ENCODE peak calls at places on chromosomes 13 and 19, in eight cellular contexts. One of them, this sample, is unnamed. For H3K27me3 and H3K36me3, the result is how much of the 10 kb centered on the place peaks cover.

GRCh38 chr13:75757336-75757735 is 121.2 kb downstream of the LMO7 start:
- DNase-seq in neuronal stem cell: no peak
- DNase-seq in hepatocyte: no peak
- DNase-seq in tibial artery: no peak
- DNase-seq in aorta: no peak
- DNase-seq in fibroblast of lung: no peak
- DNase-seq in ovary: no peak
- DNase-seq in pancreas: no peak
- DNase-seq in this sample: no peak

GRCh38 chr13:103277099-103277498 is 210.9 kb upstream of the SLC10A2 start:
- DNase-seq in neuronal stem cell: no peak
- DNase-seq in pancreas: no peak
- DNase-seq in fibroblast of lung: no peak
- DNase-seq in hepatocyte: no peak
- DNase-seq in aorta: no peak
- DNase-seq in ovary: no peak
- DNase-seq in tibial artery: no peak
- DNase-seq in this sample: no peak

GRCh38 chr13:49240017-49240416 is 7.7 kb upstream of the CDADC1 start:
- DNase-seq in neuronal stem cell: no peak
- DNase-seq in fibroblast of lung: peak
- DNase-seq in aorta: no peak
- DNase-seq in pancreas: no peak
- DNase-seq in ovary: no peak
- DNase-seq in hepatocyte: peak
- DNase-seq in tibial artery: no peak
- DNase-seq in this sample: peak

GRCh38 chr13:50589651-50590054 is 253.8 kb downstream of the DLEU7 start:
- DNase-seq in aorta: no peak
- DNase-seq in neuronal stem cell: no peak
- DNase-seq in hepatocyte: peak
- DNase-seq in pancreas: no peak
- DNase-seq in fibroblast of lung: peak
- DNase-seq in tibial artery: no peak
- DNase-seq in ovary: no peak
- DNase-seq in this sample: no peak

GRCh38 chr19:54969647-54970046 is 3.5 kb downstream of the NLRP2 start:
- DNase-seq in aorta: no peak
- DNase-seq in tibial artery: no peak
- DNase-seq in hepatocyte: no peak
- DNase-seq in ovary: no peak
- DNase-seq in pancreas: no peak
- DNase-seq in fibroblast of lung: no peak
- DNase-seq in neuronal stem cell: no peak
- DNase-seq in this sample: no peak

GRCh38 chr19:52171321-52172169 is at the start of gene ZNF836:
- DNase-seq in neuronal stem cell: peak
- DNase-seq in aorta: peak
- DNase-seq in pancreas: peak
- DNase-seq in tibial artery: peak
- DNase-seq in ovary: peak
- DNase-seq in fibroblast of lung: peak
- DNase-seq in hepatocyte: peak
- DNase-seq in this sample: peak

GRCh38 chr13:94335786-94336357 is 143.6 kb downstream of the DCT start:
- DNase-seq in tibial artery: no peak
- DNase-seq in aorta: no peak
- DNase-seq in fibroblast of lung: no peak
- DNase-seq in hepatocyte: no peak
- DNase-seq in neuronal stem cell: no peak
- DNase-seq in ovary: no peak
- DNase-seq in pancreas: no peak
- DNase-seq in this sample: no peak

GRCh38 chr19:6126335-6126974 is 9.0 kb upstream of the ACSBG2 start:
- DNase-seq in ovary: no peak
- DNase-seq in tibial artery: no peak
- DNase-seq in pancreas: no peak
- DNase-seq in aorta: no peak
- DNase-seq in fibroblast of lung: peak
- DNase-seq in hepatocyte: peak
- DNase-seq in neuronal stem cell: no peak
- DNase-seq in this sample: peak

GRCh38 chr13:25691654-25692053 is 319.9 kb downstream of the ATP8A2 start:
- DNase-seq in tibial artery: no peak
- DNase-seq in neuronal stem cell: no peak
- DNase-seq in ovary: no peak
- DNase-seq in fibroblast of lung: no peak
- DNase-seq in aorta: no peak
- DNase-seq in hepatocyte: no peak
- DNase-seq in pancreas: no peak
- DNase-seq in this sample: no peak

GRCh38 chr19:45358213-45358792 is 12.1 kb downstream of the ERCC2 start:
- DNase-seq in hepatocyte: no peak
- DNase-seq in ovary: no peak
- DNase-seq in tibial artery: no peak
- DNase-seq in fibroblast of lung: no peak
- DNase-seq in pancreas: no peak
- DNase-seq in neuronal stem cell: no peak
- DNase-seq in aorta: no peak
- DNase-seq in this sample: peak

GRCh38 chr19:19406878-19407639 is 1.6 kb downstream of the GATAD2A start:
- DNase-seq in aorta: no peak
- DNase-seq in pancreas: peak
- DNase-seq in ovary: no peak
- DNase-seq in hepatocyte: peak
- DNase-seq in neuronal stem cell: no peak
- DNase-seq in fibroblast of lung: peak
- DNase-seq in tibial artery: no peak
- DNase-seq in this sample: no peak

GRCh38 chr13:75749407-75749806 is 113.3 kb downstream of the LMO7 start:
- DNase-seq in aorta: peak
- DNase-seq in tibial artery: peak
- DNase-seq in hepatocyte: no peak
- DNase-seq in pancreas: no peak
- DNase-seq in ovary: no peak
- DNase-seq in neuronal stem cell: no peak
- DNase-seq in fibroblast of lung: peak
- DNase-seq in this sample: no peak

GRCh38 chr13:30022256-30022655 is 171.8 kb upstream of the UBL3 start:
- DNase-seq in fibroblast of lung: no peak
- DNase-seq in pancreas: no peak
- DNase-seq in hepatocyte: no peak
- DNase-seq in ovary: no peak
- DNase-seq in tibial artery: no peak
- DNase-seq in aorta: no peak
- DNase-seq in neuronal stem cell: no peak
- DNase-seq in this sample: no peak

GRCh38 chr13:39035204-39035603 is 2.7 kb downstream of the PROSER1 start:
- DNase-seq in fibroblast of lung: no peak
- DNase-seq in aorta: no peak
- DNase-seq in tibial artery: no peak
- DNase-seq in ovary: no peak
- DNase-seq in hepatocyte: no peak
- DNase-seq in pancreas: no peak
- DNase-seq in neuronal stem cell: no peak
- DNase-seq in this sample: no peak

GRCh38 chr19:56252699-56253422 is 19.7 kb upstream of the EDDM13 start:
- DNase-seq in tibial artery: peak
- DNase-seq in pancreas: peak
- DNase-seq in neuronal stem cell: peak
- DNase-seq in aorta: peak
- DNase-seq in hepatocyte: peak
- DNase-seq in fibroblast of lung: peak
- DNase-seq in ovary: peak
- DNase-seq in this sample: peak

GRCh38 chr13:92842145-92842544 is 384.5 kb upstream of the GPC6 start:
- DNase-seq in fibroblast of lung: peak
- DNase-seq in aorta: no peak
- DNase-seq in neuronal stem cell: no peak
- DNase-seq in ovary: no peak
- DNase-seq in tibial artery: no peak
- DNase-seq in pancreas: no peak
- DNase-seq in hepatocyte: no peak
- DNase-seq in this sample: no peak

GRCh38 chr19:35717665-35718344 is at the start of gene KMT2B:
- DNase-seq in ovary: no peak
- DNase-seq in tibial artery: no peak
- DNase-seq in pancreas: no peak
- DNase-seq in hepatocyte: peak
- DNase-seq in aorta: peak
- DNase-seq in neuronal stem cell: no peak
- DNase-seq in fibroblast of lung: no peak
- DNase-seq in this sample: peak

GRCh38 chr13:111304041-111304544 is 16.3 kb upstream of the TEX29 start:
- DNase-seq in ovary: no peak
- DNase-seq in aorta: no peak
- DNase-seq in hepatocyte: no peak
- DNase-seq in fibroblast of lung: no peak
- DNase-seq in neuronal stem cell: no peak
- DNase-seq in pancreas: no peak
- DNase-seq in tibial artery: no peak
- DNase-seq in this sample: no peak

GRCh38 chr19:42386974-42387707 is 3.0 kb downstream of the CNFN start:
- DNase-seq in fibroblast of lung: peak
- DNase-seq in neuronal stem cell: peak
- DNase-seq in aorta: no peak
- DNase-seq in ovary: no peak
- DNase-seq in hepatocyte: peak
- DNase-seq in pancreas: peak
- DNase-seq in tibial artery: peak
- DNase-seq in this sample: peak

GRCh38 chr19:10737680-10738079 is 19.8 kb downstream of the DNM2 start:
- DNase-seq in aorta: no peak
- DNase-seq in ovary: no peak
- DNase-seq in neuronal stem cell: no peak
- DNase-seq in tibial artery: no peak
- DNase-seq in pancreas: no peak
- DNase-seq in hepatocyte: no peak
- DNase-seq in fibroblast of lung: no peak
- DNase-seq in this sample: no peak

GRCh38 chr19:6424190-6424938 is at the start of gene KHSRP:
- DNase-seq in aorta: peak
- DNase-seq in tibial artery: no peak
- DNase-seq in ovary: peak
- DNase-seq in pancreas: no peak
- DNase-seq in neuronal stem cell: no peak
- DNase-seq in fibroblast of lung: no peak
- DNase-seq in hepatocyte: peak
- DNase-seq in this sample: peak

GRCh38 chr19:23882493-23882892 is 32.2 kb upstream of the ZNF726 start:
- DNase-seq in fibroblast of lung: no peak
- DNase-seq in ovary: no peak
- DNase-seq in pancreas: no peak
- DNase-seq in aorta: no peak
- DNase-seq in neuronal stem cell: no peak
- DNase-seq in tibial artery: no peak
- DNase-seq in hepatocyte: peak
- DNase-seq in this sample: no peak

GRCh38 chr13:51643882-51644281 is 59.6 kb downstream of the WDFY2 start:
- DNase-seq in neuronal stem cell: no peak
- DNase-seq in ovary: no peak
- DNase-seq in pancreas: no peak
- DNase-seq in fibroblast of lung: peak
- DNase-seq in hepatocyte: no peak
- DNase-seq in tibial artery: no peak
- DNase-seq in aorta: no peak
- DNase-seq in this sample: no peak
- H3K4me3 ChIP-seq in neuronal stem cell: no peak
- H3K4me3 ChIP-seq in ovary: no peak
- H3K4me3 ChIP-seq in pancreas: no peak
- H3K4me3 ChIP-seq in fibroblast of lung: no peak
- H3K4me3 ChIP-seq in hepatocyte: no peak
- H3K4me3 ChIP-seq in tibial artery: no peak
- H3K4me3 ChIP-seq in aorta: no peak
- H3K4me3 ChIP-seq in this sample: no peak

GRCh38 chr19:17687141-17687856 is 855 bp downstream of the UNC13A start:
- DNase-seq in fibroblast of lung: no peak
- DNase-seq in hepatocyte: no peak
- DNase-seq in neuronal stem cell: no peak
- DNase-seq in aorta: no peak
- DNase-seq in ovary: no peak
- DNase-seq in pancreas: no peak
- DNase-seq in tibial artery: no peak
- DNase-seq in this sample: peak
- H3K27me3 ChIP-seq in fibroblast of lung: under half
- H3K27me3 ChIP-seq in hepatocyte: under half
- H3K27me3 ChIP-seq in neuronal stem cell: under half
- H3K27me3 ChIP-seq in aorta: under half
- H3K27me3 ChIP-seq in ovary: under half
- H3K27me3 ChIP-seq in pancreas: under half
- H3K27me3 ChIP-seq in tibial artery: half or more
- H3K27me3 ChIP-seq in this sample: under half

GRCh38 chr19:38699647-38700349 is 44.5 kb downstream of the CAPN12 start:
- DNase-seq in tibial artery: no peak
- DNase-seq in neuronal stem cell: no peak
- DNase-seq in fibroblast of lung: no peak
- DNase-seq in aorta: no peak
- DNase-seq in hepatocyte: no peak
- DNase-seq in pancreas: no peak
- DNase-seq in ovary: peak
- DNase-seq in this sample: peak
- H3K36me3 ChIP-seq in tibial artery: under half
- H3K36me3 ChIP-seq in neuronal stem cell: half or more
- H3K36me3 ChIP-seq in fibroblast of lung: under half
- H3K36me3 ChIP-seq in aorta: under half
- H3K36me3 ChIP-seq in hepatocyte: under half
- H3K36me3 ChIP-seq in pancreas: under half
- H3K36me3 ChIP-seq in ovary: under half
- H3K36me3 ChIP-seq in this sample: under half

GRCh38 chr19:1253514-1254080 is 5.2 kb downstream of the MIDN start:
- DNase-seq in tibial artery: peak
- DNase-seq in aorta: no peak
- DNase-seq in fibroblast of lung: peak
- DNase-seq in hepatocyte: peak
- DNase-seq in pancreas: no peak
- DNase-seq in ovary: no peak
- DNase-seq in neuronal stem cell: no peak
- DNase-seq in this sample: no peak
- H3K4me3 ChIP-seq in tibial artery: peak
- H3K4me3 ChIP-seq in aorta: no peak
- H3K4me3 ChIP-seq in fibroblast of lung: peak
- H3K4me3 ChIP-seq in hepatocyte: no peak
- H3K4me3 ChIP-seq in pancreas: peak
- H3K4me3 ChIP-seq in ovary: peak
- H3K4me3 ChIP-seq in neuronal stem cell: no peak
- H3K4me3 ChIP-seq in this sample: no peak

DNA sequence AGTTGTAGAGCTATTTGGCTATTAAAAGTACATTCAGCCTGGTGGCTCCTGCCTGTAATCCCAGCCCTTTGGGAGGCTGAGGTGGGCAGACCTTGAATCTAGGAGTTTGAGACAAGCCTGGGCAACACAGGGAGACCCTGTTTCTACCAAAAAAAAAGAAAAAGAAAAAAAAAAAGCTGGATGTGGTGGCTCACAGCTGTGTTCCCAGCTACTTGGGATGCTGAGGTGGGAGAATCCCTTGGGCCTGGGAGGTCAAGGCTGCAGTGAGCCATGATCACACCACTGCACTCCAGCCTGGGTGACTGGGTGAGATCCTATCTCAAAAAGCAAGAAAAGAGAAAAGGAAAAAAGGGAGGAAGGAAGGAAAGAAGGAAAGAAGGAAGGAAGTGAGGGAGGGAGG is 9.6 kb upstream of the IZUMO2 start:
- DNase-seq in hepatocyte: no peak
- DNase-seq in ovary: no peak
- DNase-seq in fibroblast of lung: no peak
- DNase-seq in neuronal stem cell: no peak
- DNase-seq in tibial artery: no peak
- DNase-seq in aorta: no peak
- DNase-seq in pancreas: no peak
- DNase-seq in this sample: no peak
- H3K27me3 ChIP-seq in hepatocyte: under half
- H3K27me3 ChIP-seq in ovary: under half
- H3K27me3 ChIP-seq in fibroblast of lung: under half
- H3K27me3 ChIP-seq in neuronal stem cell: under half
- H3K27me3 ChIP-seq in tibial artery: under half
- H3K27me3 ChIP-seq in aorta: under half
- H3K27me3 ChIP-seq in pancreas: under half
- H3K27me3 ChIP-seq in this sample: under half